ENCODE peak calls at places on chromosomes 6 and 20, in five cellular contexts. Q is psoas muscle, X is heart right ventricle, I is colonic mucosa, T is AG09319. P is an unnamed sample.

GRCh38 chr6:134002821-134003220 is 49.6 kb downstream of the SLC2A12 start:
- DNase-seq in Q (no peak), X (no peak), I (no peak), T (no peak), P (no peak)

GRCh38 chr6:158654498-158654897 is 4.6 kb downstream of the SYTL3 start:
- DNase-seq in Q (peak; percentile 85), X (peak; percentile 83), I (peak; percentile 60), T (no peak), P (no peak)

GRCh38 chr6:26355366-26355765 is 9.6 kb upstream of the BTN3A2 start:
- DNase-seq in Q (no peak), X (no peak), I (no peak), T (no peak), P (no peak)

GRCh38 chr6:17101422-17102257 is at the start of gene STMND1:
- DNase-seq in Q (peak; percentile 26), X (no peak), I (peak; percentile 91), T (no peak), P (no peak)

GRCh38 chr6:41732149-41732548 is 3.3 kb downstream of the TFEB start:
- DNase-seq in Q (no peak), X (no peak), I (no peak), T (no peak), P (no peak)

GRCh38 chr20:8474027-8474668 is 342.1 kb downstream of the PLCB1 start:
- DNase-seq in Q (no peak), X (no peak), I (no peak), T (no peak), P (no peak)

GRCh38 chr6:121260651-121261102 is 73.6 kb downstream of the TBC1D32 start:
- DNase-seq in Q (peak; percentile 21), X (peak; percentile 59), I (no peak), T (peak; percentile 28), P (no peak)

GRCh38 chr20:51176846-51177245 is 153.9 kb upstream of the KCNG1 start:
- DNase-seq in Q (no peak), X (no peak), I (no peak), T (no peak), P (no peak)

GRCh38 chr6:104625536-104625935 is 234.2 kb downstream of the HACE1 start:
- DNase-seq in Q (no peak), X (no peak), I (no peak), T (no peak), P (peak; percentile 78)

GRCh38 chr6:39362487-39362865 is 40.0 kb upstream of the KCNK16 start:
- DNase-seq in Q (no peak), X (no peak), I (no peak), T (no peak), P (no peak)

GRCh38 chr6:10613693-10614092 is 80.7 kb downstream of the C6orf52 start:
- DNase-seq in Q (no peak), X (no peak), I (peak; percentile 19), T (no peak), P (no peak)

GRCh38 chr6:34223964-34224940 is 12.4 kb upstream of the HMGA1 start:
- DNase-seq in Q (peak; percentile 93), X (peak; percentile 91), I (peak; percentile 95), T (peak; percentile 78), P (no peak)

GRCh38 chr20:62481441-62482135 is 5.8 kb upstream of the GATA5 start:
- DNase-seq in Q (no peak), X (no peak), I (no peak), T (no peak), P (no peak)

GRCh38 chr20:9119776-9120175 is 50.9 kb downstream of the PLCB4 start:
- DNase-seq in Q (peak; percentile 18), X (peak; percentile 68), I (no peak), T (no peak), P (no peak)

GRCh38 chr20:40892642-40893041 is 136.0 kb upstream of the TOP1 start:
- DNase-seq in Q (no peak), X (no peak), I (no peak), T (no peak), P (no peak)

GRCh38 chr6:44489912-44490604 is 102.6 kb downstream of the CDC5L start:
- DNase-seq in Q (peak; percentile 32), X (peak; percentile 34), I (no peak), T (peak; percentile 89), P (no peak)

GRCh38 chr6:4776493-4776966 is 326 bp downstream of the CDYL start:
- DNase-seq in Q (peak; percentile 69), X (peak; percentile 27), I (peak; percentile 39), T (no peak), P (no peak)

GRCh38 chr6:7391244-7391643 is 1.6 kb downstream of the RIOK1 start:
- DNase-seq in Q (no peak), X (no peak), I (no peak), T (no peak), P (no peak)

GRCh38 chr6:111757342-111757741 is 115.9 kb downstream of the FYN start:
- DNase-seq in Q (no peak), X (no peak), I (no peak), T (no peak), P (no peak)

GRCh38 chr6:47094351-47094925 is 52.3 kb upstream of the ADGRF1 start:
- DNase-seq in Q (no peak), X (no peak), I (peak; percentile 62), T (no peak), P (no peak)
- TF ChIP-seq CTCF in Q (no peak), X (no peak), I (no peak), T (no peak), P (no peak)

GRCh38 chr20:63577317-63577894 is 3.4 kb upstream of the HELZ2 start:
- DNase-seq in Q (no peak), X (peak; percentile 76), I (no peak), T (no peak), P (no peak)

GRCh38 chr20:63576311-63576710 is 2.3 kb upstream of the HELZ2 start:
- DNase-seq in Q (no peak), X (no peak), I (no peak), T (no peak), P (no peak)

GRCh38 chr20:63579017-63579705 is 5.1 kb upstream of the HELZ2 start:
- DNase-seq in Q (no peak), X (no peak), I (no peak), T (no peak), P (no peak)

GRCh38 chr20:63580796-63581461 is 6.9 kb upstream of the HELZ2 start:
- DNase-seq in Q (no peak), X (no peak), I (no peak), T (no peak), P (no peak)

DNA sequence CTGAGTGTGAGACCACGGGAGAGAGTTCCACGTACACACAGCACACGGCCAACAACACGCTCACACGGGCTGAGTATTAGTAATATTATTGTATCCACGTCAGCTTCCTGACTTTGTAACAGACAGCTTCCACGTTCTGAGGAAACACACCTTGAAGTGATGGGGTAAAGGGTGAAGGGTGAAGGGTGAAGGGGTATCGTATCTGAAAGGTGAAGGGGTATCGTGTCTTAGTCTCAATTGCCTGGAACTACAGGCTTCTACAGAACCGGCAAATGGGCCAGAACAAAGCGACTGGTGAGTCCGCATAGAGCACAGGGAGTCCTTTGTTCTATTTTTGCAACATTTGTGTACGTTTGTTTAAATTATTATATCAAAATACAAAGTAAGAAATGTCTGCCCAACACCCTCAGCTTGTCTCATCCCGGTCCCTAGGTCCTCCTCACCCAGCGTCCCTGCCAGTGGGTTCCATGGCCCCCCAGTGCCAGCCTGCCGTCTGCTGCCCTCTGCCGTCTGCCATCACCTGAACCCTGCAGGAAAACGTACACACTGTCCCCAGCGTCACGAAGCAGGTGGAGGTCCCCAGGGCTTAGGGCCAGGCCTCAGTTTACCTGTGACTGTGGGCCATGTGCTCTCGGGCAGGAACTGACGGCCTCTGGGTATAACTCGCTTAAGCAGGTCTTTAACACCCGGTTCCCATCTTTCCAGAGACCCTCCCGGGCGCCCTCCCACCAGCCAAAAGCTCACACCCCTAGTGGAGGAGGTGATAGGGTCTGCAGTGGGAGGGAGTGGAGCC is 4.4 kb upstream of the HELZ2 start:
- DNase-seq in Q (no peak), X (no peak), I (no peak), T (no peak), P (no peak)
- TF ChIP-seq CTCF in Q (no peak), X (peak; percentile 26), I (no peak), T (no peak), P (no peak)

GRCh38 chr6:115982453-115982852 is 78.2 kb downstream of the FRK start:
- DNase-seq in Q (no peak), X (no peak), I (no peak), T (no peak), P (no peak)
- TF ChIP-seq CTCF in Q (no peak), X (no peak), I (no peak), T (no peak), P (no peak)

GRCh38 chr6:129567374-129567773 is 142.6 kb downstream of the ARHGAP18 start:
- DNase-seq in Q (no peak), X (no peak), I (peak; percentile 21), T (no peak), P (no peak)
- TF ChIP-seq CTCF in Q (no peak), X (peak; percentile 34), I (peak; percentile 16), T (peak; percentile 27), P (peak; percentile 68)